ENCODE peak calls at places on chromosomes 16 and 17, in nine cellular contexts. N is CD8-positive, alpha-beta T cell; G is esophagus squamous epithelium; P is bronchial epithelial cell; F is GM10248; S is A549; Z is mucosa of descending colon; X is nephron progenitor cell; D is brain microvascular endothelial cell. M is an unnamed sample.

GRCh38 chr16:83698964-83699363 is 108.8 kb upstream of the HSBP1 start:
- DNase-seq in N (no peak), G (no peak), P (no peak), F (no peak), S (no peak), Z (no peak), X (no peak), D (no peak), M (no peak)

GRCh38 chr16:76532188-76532973 is 255.2 kb downstream of the CNTNAP4 start:
- DNase-seq in N (no peak), G (no peak), P (no peak), F (no peak), S (no peak), Z (no peak), X (no peak), D (no peak), M (no peak)

GRCh38 chr17:55451203-55451641 is 29.6 kb upstream of the MMD start:
- DNase-seq in N (no peak), G (no peak), P (no peak), F (no peak), S (peak), Z (no peak), X (no peak), D (peak), M (no peak)

GRCh38 chr17:59829217-59830006 is 63.3 kb downstream of the TUBD1 start:
- DNase-seq in N (no peak), G (no peak), P (peak), F (peak), S (peak), Z (no peak), X (no peak), D (peak), M (no peak)

GRCh38 chr17:44501866-44502265 is 1.3 kb downstream of the GPATCH8 start:
- DNase-seq in N (no peak), G (no peak), P (peak), F (no peak), S (no peak), Z (no peak), X (no peak), D (no peak), M (no peak)

GRCh38 chr17:28643979-28644781 is 778 bp downstream of the BLTP2 start:
- DNase-seq in N (no peak), G (no peak), P (peak), F (peak), S (peak), Z (peak), X (peak), D (peak), M (no peak)

GRCh38 chr17:68565656-68566055 is 35.5 kb downstream of the FAM20A start:
- DNase-seq in N (no peak), G (no peak), P (no peak), F (no peak), S (no peak), Z (no peak), X (no peak), D (no peak), M (no peak)

GRCh38 chr16:50316102-50316847 is 49.9 kb downstream of the ADCY7 start:
- DNase-seq in N (no peak), G (no peak), P (no peak), F (no peak), S (no peak), Z (no peak), X (no peak), D (no peak), M (no peak)

GRCh38 chr17:73613947-73614655 is 30.1 kb downstream of the SDK2 start:
- DNase-seq in N (no peak), G (no peak), P (peak), F (no peak), S (no peak), Z (no peak), X (peak), D (no peak), M (no peak)

GRCh38 chr16:23362460-23363317 is 60.6 kb downstream of the SCNN1B start:
- DNase-seq in N (no peak), G (no peak), P (no peak), F (no peak), S (peak), Z (peak), X (no peak), D (no peak), M (no peak)

GRCh38 chr17:14299261-14300093 is 1.4 kb upstream of the HS3ST3B1 start:
- DNase-seq in N (peak), G (no peak), P (no peak), F (no peak), S (no peak), Z (peak), X (peak), D (no peak), M (no peak)

GRCh38 chr17:14296511-14296910 is 4.4 kb upstream of the HS3ST3B1 start:
- DNase-seq in N (peak), G (no peak), P (no peak), F (no peak), S (no peak), Z (no peak), X (no peak), D (no peak), M (no peak)

GRCh38 chr17:14298221-14298994 is 2.5 kb upstream of the HS3ST3B1 start:
- DNase-seq in N (no peak), G (no peak), P (no peak), F (no peak), S (no peak), Z (no peak), X (no peak), D (no peak), M (no peak)

GRCh38 chr17:14295676-14296075 is 5.2 kb upstream of the HS3ST3B1 start:
- DNase-seq in N (peak), G (no peak), P (no peak), F (no peak), S (no peak), Z (no peak), X (no peak), D (no peak), M (no peak)

DNA sequence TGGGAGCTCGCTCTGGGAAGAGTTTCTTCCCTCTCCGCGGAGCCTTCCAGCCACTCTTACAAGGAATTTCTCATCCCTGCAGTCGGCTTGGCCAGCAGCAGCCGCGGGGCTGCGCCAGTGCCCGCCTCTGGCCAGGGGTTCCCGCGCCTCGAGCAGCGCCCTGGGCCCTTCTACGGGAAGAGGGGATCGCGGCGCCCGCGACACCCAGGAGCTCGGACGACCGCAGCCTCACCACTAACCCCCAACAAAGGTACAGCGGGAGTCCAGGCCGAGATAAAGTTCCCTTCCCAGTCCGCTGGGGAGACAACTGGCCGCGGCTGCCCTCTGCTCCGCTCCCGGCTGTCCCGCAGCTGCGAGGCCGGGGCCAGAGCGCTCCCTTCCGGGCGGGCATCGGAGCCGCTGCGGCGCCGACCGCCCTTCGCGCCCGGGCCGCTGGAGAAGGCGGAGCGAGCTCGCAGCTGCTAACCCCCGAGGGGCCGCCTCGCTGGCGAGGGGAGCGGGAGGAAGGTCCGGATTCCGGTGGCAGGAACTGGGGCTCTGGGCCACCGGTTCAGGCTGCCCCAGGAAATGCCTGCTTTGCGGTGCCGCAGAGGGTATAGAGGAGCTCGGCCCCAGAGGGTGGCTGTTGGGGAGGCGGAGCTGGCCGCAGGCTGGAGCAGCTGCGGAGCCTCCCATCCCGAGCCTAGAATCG is 3.6 kb upstream of the HS3ST3B1 start:
- DNase-seq in N (peak), G (no peak), P (no peak), F (no peak), S (peak), Z (peak), X (peak), D (no peak), M (no peak)
- TF ChIP-seq CTCF in N (no peak), G (peak), P (peak), F (no peak), S (peak), Z (no peak), X (no peak), D (peak), M (no peak)

GRCh38 chr17:58537266-58537665 is 22.8 kb upstream of the MTMR4 start:
- DNase-seq in N (no peak), G (no peak), P (no peak), F (no peak), S (no peak), Z (no peak), X (no peak), D (no peak), M (no peak)

GRCh38 chr17:58539703-58540102 is 25.3 kb upstream of the MTMR4 start:
- DNase-seq in N (no peak), G (no peak), P (no peak), F (no peak), S (no peak), Z (no peak), X (no peak), D (no peak), M (no peak)

GRCh38 chr17:58536541-58536940 is 22.1 kb upstream of the MTMR4 start:
- DNase-seq in N (no peak), G (no peak), P (no peak), F (no peak), S (no peak), Z (no peak), X (no peak), D (no peak), M (no peak)

GRCh38 chr17:58538801-58539410 is 24.5 kb upstream of the MTMR4 start:
- DNase-seq in N (no peak), G (no peak), P (no peak), F (no peak), S (no peak), Z (no peak), X (no peak), D (no peak), M (no peak)

GRCh38 chr17:58541249-58541648 is 26.8 kb upstream of the MTMR4 start:
- DNase-seq in N (no peak), G (no peak), P (peak), F (peak), S (peak), Z (no peak), X (no peak), D (no peak), M (no peak)
- TF ChIP-seq CTCF in N (no peak), G (no peak), P (peak), F (peak), S (peak), Z (no peak), X (peak), D (peak), M (no peak)

GRCh38 chr16:85565340-85565739 is 47.8 kb upstream of the GSE1 start:
- DNase-seq in N (no peak), G (no peak), P (no peak), F (no peak), S (no peak), Z (no peak), X (no peak), D (no peak), M (no peak)

GRCh38 chr16:85562102-85562786 is 50.9 kb upstream of the GSE1 start:
- DNase-seq in N (no peak), G (no peak), P (no peak), F (no peak), S (no peak), Z (no peak), X (peak), D (no peak), M (no peak)

GRCh38 chr16:85563031-85563430 is 50.1 kb upstream of the GSE1 start:
- DNase-seq in N (no peak), G (no peak), P (no peak), F (no peak), S (no peak), Z (no peak), X (no peak), D (no peak), M (no peak)

GRCh38 chr16:85564277-85565051 is 48.7 kb upstream of the GSE1 start:
- DNase-seq in N (no peak), G (no peak), P (no peak), F (no peak), S (peak), Z (peak), X (no peak), D (no peak), M (no peak)

GRCh38 chr16:85563515-85564276 is 49.4 kb upstream of the GSE1 start:
- DNase-seq in N (no peak), G (no peak), P (no peak), F (no peak), S (peak), Z (peak), X (peak), D (no peak), M (no peak)
- TF ChIP-seq CTCF in N (no peak), G (no peak), P (no peak), F (no peak), S (peak), Z (no peak), X (peak), D (peak), M (no peak)

GRCh38 chr16:15644306-15644961 is 1.5 kb upstream of the MARF1 start:
- DNase-seq in N (no peak), G (no peak), P (peak), F (no peak), S (peak), Z (no peak), X (no peak), D (no peak), M (no peak)

GRCh38 chr16:15640966-15641365 is 2.0 kb downstream of the MARF1 start:
- DNase-seq in N (no peak), G (no peak), P (no peak), F (no peak), S (no peak), Z (no peak), X (no peak), D (no peak), M (no peak)

GRCh38 chr16:15643453-15644305 is 725 bp upstream of the MARF1 start:
- DNase-seq in N (peak), G (no peak), P (peak), F (no peak), S (peak), Z (peak), X (peak), D (peak), M (peak)

GRCh38 chr16:15641753-15642556 is 999 bp downstream of the MARF1 start:
- DNase-seq in N (no peak), G (no peak), P (peak), F (no peak), S (no peak), Z (no peak), X (no peak), D (no peak), M (no peak)

GRCh38 chr16:15642557-15643452 is at the start of gene MARF1:
- DNase-seq in N (peak), G (peak), P (peak), F (peak), S (peak), Z (peak), X (peak), D (peak), M (peak)
- TF ChIP-seq CTCF in N (peak), G (peak), P (peak), F (peak), S (no peak), Z (no peak), X (peak), D (peak), M (peak)

GRCh38 chr17:58270476-58271290 is 10.1 kb downstream of the MPO start:
- DNase-seq in N (no peak), G (no peak), P (no peak), F (no peak), S (no peak), Z (no peak), X (no peak), D (no peak), M (no peak)
- TF ChIP-seq CTCF in N (no peak), G (no peak), P (peak), F (no peak), S (no peak), Z (no peak), X (no peak), D (peak), M (no peak)

GRCh38 chr17:51833620-51834019 is 324.9 kb downstream of the CA10 start:
- DNase-seq in N (no peak), G (no peak), P (no peak), F (no peak), S (no peak), Z (no peak), X (no peak), D (no peak), M (no peak)
- TF ChIP-seq CTCF in N (no peak), G (no peak), P (no peak), F (no peak), S (no peak), Z (no peak), X (no peak), D (no peak), M (no peak)

GRCh38 chr17:37213927-37214326 is 161.9 kb upstream of the C17orf78 start:
- DNase-seq in N (no peak), G (no peak), P (no peak), F (no peak), S (no peak), Z (no peak), X (no peak), D (no peak), M (no peak)

GRCh38 chr17:37206299-37206698 is 169.5 kb upstream of the C17orf78 start:
- DNase-seq in N (no peak), G (no peak), P (no peak), F (no peak), S (no peak), Z (no peak), X (no peak), D (no peak), M (no peak)

GRCh38 chr17:37207103-37207502 is 168.7 kb upstream of the C17orf78 start:
- DNase-seq in N (no peak), G (no peak), P (no peak), F (no peak), S (no peak), Z (no peak), X (no peak), D (no peak), M (no peak)

GRCh38 chr17:37212184-37212583 is 163.6 kb upstream of the C17orf78 start:
- DNase-seq in N (no peak), G (no peak), P (no peak), F (no peak), S (no peak), Z (no peak), X (no peak), D (no peak), M (no peak)
- TF ChIP-seq CTCF in N (no peak), G (no peak), P (peak), F (no peak), S (no peak), Z (no peak), X (no peak), D (peak), M (no peak)

GRCh38 chr17:75394332-75394918 is 11.1 kb downstream of the GRB2 start:
- DNase-seq in N (peak), G (no peak), P (no peak), F (no peak), S (peak), Z (no peak), X (no peak), D (no peak), M (no peak)
- TF ChIP-seq CTCF in N (no peak), G (no peak), P (no peak), F (no peak), S (no peak), Z (no peak), X (no peak), D (no peak), M (no peak)

DNA sequence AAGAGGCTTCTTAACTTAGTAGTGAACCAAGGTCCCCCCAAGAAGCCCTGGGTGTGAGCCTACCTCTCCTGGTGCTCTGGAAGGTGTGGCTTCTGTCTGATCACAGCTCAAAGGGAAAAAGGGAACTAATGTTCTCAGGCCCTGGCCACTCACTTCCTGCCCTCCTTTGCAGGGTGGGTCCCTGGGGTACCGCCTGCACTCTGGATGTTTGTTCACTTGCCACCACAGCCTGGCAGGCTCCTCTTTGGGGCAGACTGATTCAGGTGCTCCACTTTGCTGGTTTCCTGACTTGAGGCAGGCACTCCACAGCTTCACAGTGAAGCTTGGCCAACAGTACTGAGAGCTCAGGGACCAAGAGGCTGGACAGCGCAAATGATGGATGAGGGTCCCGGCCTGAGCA is 5.9 kb upstream of the MYO15A start:
- DNase-seq in N (no peak), G (no peak), P (no peak), F (no peak), S (no peak), Z (no peak), X (no peak), D (no peak), M (no peak)
- TF ChIP-seq CTCF in N (no peak), G (no peak), P (no peak), F (no peak), S (no peak), Z (no peak), X (no peak), D (no peak), M (no peak)

DNA sequence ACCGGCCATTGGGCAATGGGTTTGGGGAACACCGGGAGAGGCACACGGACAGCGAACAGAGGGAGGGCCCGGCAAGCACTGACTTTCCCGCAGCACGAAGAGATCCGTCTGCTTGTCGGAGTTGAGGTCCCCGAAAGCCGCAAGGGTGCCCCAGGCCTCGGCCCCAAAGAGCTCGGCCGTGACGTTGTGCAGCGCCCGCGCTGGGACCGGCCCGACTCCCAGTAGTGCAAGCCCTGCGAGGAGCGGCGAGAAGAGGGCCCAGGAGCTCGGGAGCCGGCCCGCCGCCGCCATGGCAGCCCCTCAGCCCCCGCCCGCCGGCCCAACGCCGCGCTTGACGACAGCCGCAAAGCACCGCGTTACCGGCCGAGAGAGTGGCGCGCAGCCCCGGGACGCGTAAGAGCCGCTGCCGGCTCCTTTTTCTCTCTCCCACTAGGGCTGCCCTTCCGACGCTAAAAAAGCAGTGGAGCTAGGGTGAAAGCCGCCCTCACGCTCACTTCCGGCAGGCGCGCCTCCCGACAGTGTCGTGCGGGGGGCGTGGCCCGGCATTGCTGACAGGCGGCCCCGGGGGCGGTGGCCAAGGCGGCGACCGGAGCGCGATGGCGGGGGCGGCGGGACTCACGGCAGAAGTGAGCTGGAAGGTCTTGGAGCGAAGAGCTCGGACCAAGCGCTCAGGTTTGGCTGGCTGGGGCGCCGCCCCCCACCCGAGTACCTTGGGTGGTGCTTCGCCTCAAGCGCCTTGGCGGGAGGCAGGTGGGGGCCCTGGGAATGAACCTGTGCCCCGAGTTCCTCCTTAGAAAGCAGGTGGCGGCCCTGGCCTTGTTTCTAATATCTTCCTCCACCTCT is at the start of the genes ITFG1 and PHKB:
- DNase-seq in N (peak), G (peak), P (peak), F (peak), S (peak), Z (peak), X (peak), D (peak), M (peak)
- TF ChIP-seq CTCF in N (no peak), G (peak), P (peak), F (no peak), S (no peak), Z (peak), X (no peak), D (no peak), M (no peak)